ENCODE peak calls at places on chromosomes 16 and 17, in seven cellular contexts. One of them, this sample, is unnamed.

GRCh38 chr16:82523786-82524185 is 103.0 kb upstream of the CDH13 start:
- DNase-seq in HFF-Myc: no peak
- DNase-seq in heart right ventricle: no peak
- DNase-seq in A549: no peak
- DNase-seq in AG10803: no peak
- DNase-seq in astrocyte of the spinal cord: no peak
- DNase-seq in H9: no peak
- DNase-seq in this sample: no peak

GRCh38 chr17:44906987-44907681 is 7.9 kb upstream of the EFTUD2 start:
- DNase-seq in HFF-Myc: no peak
- DNase-seq in heart right ventricle: no peak
- DNase-seq in A549: no peak
- DNase-seq in AG10803: no peak
- DNase-seq in astrocyte of the spinal cord: no peak
- DNase-seq in H9: peak
- DNase-seq in this sample: no peak

GRCh38 chr17:19716108-19717030 is at the start of gene SLC47A2:
- DNase-seq in HFF-Myc: no peak
- DNase-seq in heart right ventricle: no peak
- DNase-seq in A549: no peak
- DNase-seq in AG10803: no peak
- DNase-seq in astrocyte of the spinal cord: no peak
- DNase-seq in H9: no peak
- DNase-seq in this sample: peak

GRCh38 chr17:70320642-70321345 is 151.5 kb downstream of the KCNJ2 start:
- DNase-seq in HFF-Myc: no peak
- DNase-seq in heart right ventricle: no peak
- DNase-seq in A549: no peak
- DNase-seq in AG10803: peak
- DNase-seq in astrocyte of the spinal cord: peak
- DNase-seq in H9: no peak
- DNase-seq in this sample: no peak

GRCh38 chr16:48057085-48057484 is 98.7 kb downstream of the ABCC12 start:
- DNase-seq in HFF-Myc: peak
- DNase-seq in heart right ventricle: no peak
- DNase-seq in A549: no peak
- DNase-seq in AG10803: no peak
- DNase-seq in astrocyte of the spinal cord: peak
- DNase-seq in H9: no peak
- DNase-seq in this sample: no peak

GRCh38 chr16:49876716-49877129 is 20.8 kb upstream of the ZNF423 start:
- DNase-seq in HFF-Myc: no peak
- DNase-seq in heart right ventricle: peak
- DNase-seq in A549: peak
- DNase-seq in AG10803: no peak
- DNase-seq in astrocyte of the spinal cord: peak
- DNase-seq in H9: peak
- DNase-seq in this sample: peak

GRCh38 chr16:67150833-67151396 is at the start of gene B3GNT9:
- DNase-seq in HFF-Myc: no peak
- DNase-seq in heart right ventricle: peak
- DNase-seq in A549: peak
- DNase-seq in AG10803: peak
- DNase-seq in astrocyte of the spinal cord: peak
- DNase-seq in H9: peak
- DNase-seq in this sample: no peak

GRCh38 chr17:36094232-36094631 is 4.3 kb upstream of the CCL3 start:
- DNase-seq in HFF-Myc: no peak
- DNase-seq in heart right ventricle: no peak
- DNase-seq in A549: no peak
- DNase-seq in AG10803: no peak
- DNase-seq in astrocyte of the spinal cord: no peak
- DNase-seq in H9: no peak
- DNase-seq in this sample: no peak

GRCh38 chr16:47940466-47940865 is 215.3 kb downstream of the ABCC12 start:
- DNase-seq in HFF-Myc: no peak
- DNase-seq in heart right ventricle: no peak
- DNase-seq in A549: no peak
- DNase-seq in AG10803: no peak
- DNase-seq in astrocyte of the spinal cord: no peak
- DNase-seq in H9: no peak
- DNase-seq in this sample: no peak

GRCh38 chr17:62059394-62059793 is 5.7 kb downstream of the MED13 start:
- DNase-seq in HFF-Myc: no peak
- DNase-seq in heart right ventricle: no peak
- DNase-seq in A549: no peak
- DNase-seq in AG10803: no peak
- DNase-seq in astrocyte of the spinal cord: no peak
- DNase-seq in H9: no peak
- DNase-seq in this sample: no peak

GRCh38 chr17:3038941-3039340 is 24.5 kb downstream of the OR1D5 start:
- DNase-seq in HFF-Myc: no peak
- DNase-seq in heart right ventricle: no peak
- DNase-seq in A549: no peak
- DNase-seq in AG10803: no peak
- DNase-seq in astrocyte of the spinal cord: no peak
- DNase-seq in H9: no peak
- DNase-seq in this sample: no peak

GRCh38 chr17:76051071-76051467 is 21.2 kb downstream of the SRP68 start:
- DNase-seq in HFF-Myc: no peak
- DNase-seq in heart right ventricle: no peak
- DNase-seq in A549: no peak
- DNase-seq in AG10803: no peak
- DNase-seq in astrocyte of the spinal cord: peak
- DNase-seq in H9: no peak
- DNase-seq in this sample: no peak

GRCh38 chr17:76053230-76054111 is 18.8 kb downstream of the SRP68 start:
- DNase-seq in HFF-Myc: no peak
- DNase-seq in heart right ventricle: no peak
- DNase-seq in A549: peak
- DNase-seq in AG10803: no peak
- DNase-seq in astrocyte of the spinal cord: peak
- DNase-seq in H9: no peak
- DNase-seq in this sample: no peak

GRCh38 chr17:76051571-76051970 is 20.7 kb downstream of the SRP68 start:
- DNase-seq in HFF-Myc: no peak
- DNase-seq in heart right ventricle: no peak
- DNase-seq in A549: no peak
- DNase-seq in AG10803: no peak
- DNase-seq in astrocyte of the spinal cord: no peak
- DNase-seq in H9: no peak
- DNase-seq in this sample: no peak

GRCh38 chr17:76054112-76054476 is 18.2 kb downstream of the SRP68 start:
- DNase-seq in HFF-Myc: no peak
- DNase-seq in heart right ventricle: no peak
- DNase-seq in A549: peak
- DNase-seq in AG10803: no peak
- DNase-seq in astrocyte of the spinal cord: peak
- DNase-seq in H9: no peak
- DNase-seq in this sample: no peak

DNA sequence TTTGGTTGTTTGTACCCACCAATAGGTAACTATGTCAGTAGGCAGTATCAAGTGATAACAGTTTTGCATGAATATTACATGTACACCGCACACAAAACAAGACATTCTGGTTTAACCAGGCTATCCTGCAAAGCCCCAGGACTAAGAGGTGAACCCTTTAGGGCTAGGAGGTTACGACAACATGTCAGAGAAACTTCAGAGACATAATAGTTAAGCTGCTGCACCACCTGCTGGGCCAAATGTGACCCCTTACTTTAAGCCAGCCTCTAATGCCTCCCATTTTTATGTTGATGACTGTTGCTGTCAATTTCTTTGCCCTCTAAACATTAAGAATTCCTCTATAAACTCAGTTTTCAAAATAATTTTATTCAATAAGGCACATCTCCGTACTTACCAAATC is 15.4 kb downstream of the SRP68 start:
- DNase-seq in HFF-Myc: no peak
- DNase-seq in heart right ventricle: no peak
- DNase-seq in A549: no peak
- DNase-seq in AG10803: no peak
- DNase-seq in astrocyte of the spinal cord: no peak
- DNase-seq in H9: no peak
- DNase-seq in this sample: no peak
- TF ChIP-seq CTCF in HFF-Myc: no peak
- TF ChIP-seq CTCF in heart right ventricle: no peak
- TF ChIP-seq CTCF in A549: no peak
- TF ChIP-seq CTCF in AG10803: no peak
- TF ChIP-seq CTCF in astrocyte of the spinal cord: no peak
- TF ChIP-seq CTCF in H9: no peak
- TF ChIP-seq CTCF in this sample: no peak

GRCh38 chr17:63082273-63082861 is 116.3 kb downstream of the TANC2 start:
- DNase-seq in HFF-Myc: peak
- DNase-seq in heart right ventricle: no peak
- DNase-seq in A549: no peak
- DNase-seq in AG10803: peak
- DNase-seq in astrocyte of the spinal cord: peak
- DNase-seq in H9: no peak
- DNase-seq in this sample: no peak
- TF ChIP-seq CTCF in HFF-Myc: peak
- TF ChIP-seq CTCF in heart right ventricle: peak
- TF ChIP-seq CTCF in A549: peak
- TF ChIP-seq CTCF in AG10803: peak
- TF ChIP-seq CTCF in astrocyte of the spinal cord: peak
- TF ChIP-seq CTCF in H9: peak
- TF ChIP-seq CTCF in this sample: no peak

GRCh38 chr16:15729152-15729551 is 79.1 kb downstream of the NDE1 start:
- DNase-seq in HFF-Myc: no peak
- DNase-seq in heart right ventricle: no peak
- DNase-seq in A549: no peak
- DNase-seq in AG10803: no peak
- DNase-seq in astrocyte of the spinal cord: no peak
- DNase-seq in H9: no peak
- DNase-seq in this sample: no peak

GRCh38 chr16:15721018-15721417 is 71.0 kb downstream of the NDE1 start:
- DNase-seq in HFF-Myc: no peak
- DNase-seq in heart right ventricle: no peak
- DNase-seq in A549: no peak
- DNase-seq in AG10803: no peak
- DNase-seq in astrocyte of the spinal cord: no peak
- DNase-seq in H9: no peak
- DNase-seq in this sample: no peak

GRCh38 chr16:15723808-15724207 is 73.8 kb downstream of the NDE1 start:
- DNase-seq in HFF-Myc: no peak
- DNase-seq in heart right ventricle: no peak
- DNase-seq in A549: no peak
- DNase-seq in AG10803: no peak
- DNase-seq in astrocyte of the spinal cord: no peak
- DNase-seq in H9: no peak
- DNase-seq in this sample: no peak

GRCh38 chr16:15726715-15727114 is 76.7 kb downstream of the NDE1 start:
- DNase-seq in HFF-Myc: no peak
- DNase-seq in heart right ventricle: no peak
- DNase-seq in A549: no peak
- DNase-seq in AG10803: no peak
- DNase-seq in astrocyte of the spinal cord: no peak
- DNase-seq in H9: no peak
- DNase-seq in this sample: no peak

DNA sequence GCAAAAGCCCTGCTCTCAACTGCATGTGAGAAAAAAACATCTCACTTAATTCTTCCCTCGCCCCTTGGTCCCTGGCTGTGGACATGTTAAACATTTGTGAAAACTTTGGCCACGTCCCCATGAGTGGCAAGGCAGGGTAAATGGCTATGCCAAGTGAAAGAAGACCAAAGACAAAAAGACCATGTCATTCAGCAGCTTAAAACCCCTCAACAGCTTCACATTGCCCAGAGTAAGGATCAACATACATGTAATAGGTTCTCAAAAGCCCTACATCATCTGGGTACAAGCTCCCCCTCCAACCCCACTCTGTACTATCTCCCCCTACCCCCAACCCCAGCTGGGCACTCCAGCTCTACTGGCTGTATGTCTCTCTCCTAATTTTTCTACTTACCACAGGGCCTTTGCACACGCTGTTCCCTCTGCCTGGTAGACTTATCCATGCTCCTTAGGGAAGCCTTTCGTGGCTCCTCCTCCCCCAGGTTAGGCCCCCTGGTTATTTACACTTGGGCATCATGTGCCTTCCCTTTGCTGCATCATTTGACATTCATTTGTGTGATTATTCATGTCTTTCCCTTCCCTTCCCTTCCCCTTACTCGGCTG is 75.7 kb downstream of the NDE1 start:
- DNase-seq in HFF-Myc: no peak
- DNase-seq in heart right ventricle: no peak
- DNase-seq in A549: no peak
- DNase-seq in AG10803: no peak
- DNase-seq in astrocyte of the spinal cord: no peak
- DNase-seq in H9: no peak
- DNase-seq in this sample: no peak
- TF ChIP-seq CTCF in HFF-Myc: no peak
- TF ChIP-seq CTCF in heart right ventricle: no peak
- TF ChIP-seq CTCF in A549: no peak
- TF ChIP-seq CTCF in AG10803: no peak
- TF ChIP-seq CTCF in astrocyte of the spinal cord: no peak
- TF ChIP-seq CTCF in H9: no peak
- TF ChIP-seq CTCF in this sample: no peak

GRCh38 chr17:1229891-1230571 is 40.2 kb upstream of the BHLHA9 start:
- DNase-seq in HFF-Myc: no peak
- DNase-seq in heart right ventricle: no peak
- DNase-seq in A549: no peak
- DNase-seq in AG10803: no peak
- DNase-seq in astrocyte of the spinal cord: no peak
- DNase-seq in H9: no peak
- DNase-seq in this sample: no peak

GRCh38 chr17:1229354-1229890 is 40.8 kb upstream of the BHLHA9 start:
- DNase-seq in HFF-Myc: no peak
- DNase-seq in heart right ventricle: peak
- DNase-seq in A549: peak
- DNase-seq in AG10803: no peak
- DNase-seq in astrocyte of the spinal cord: no peak
- DNase-seq in H9: peak
- DNase-seq in this sample: peak

GRCh38 chr17:1227365-1227764 is 42.9 kb upstream of the BHLHA9 start:
- DNase-seq in HFF-Myc: no peak
- DNase-seq in heart right ventricle: no peak
- DNase-seq in A549: no peak
- DNase-seq in AG10803: no peak
- DNase-seq in astrocyte of the spinal cord: no peak
- DNase-seq in H9: no peak
- DNase-seq in this sample: no peak

GRCh38 chr17:1227917-1228751 is 42.1 kb upstream of the BHLHA9 start:
- DNase-seq in HFF-Myc: no peak
- DNase-seq in heart right ventricle: peak
- DNase-seq in A549: no peak
- DNase-seq in AG10803: no peak
- DNase-seq in astrocyte of the spinal cord: no peak
- DNase-seq in H9: peak
- DNase-seq in this sample: no peak

DNA sequence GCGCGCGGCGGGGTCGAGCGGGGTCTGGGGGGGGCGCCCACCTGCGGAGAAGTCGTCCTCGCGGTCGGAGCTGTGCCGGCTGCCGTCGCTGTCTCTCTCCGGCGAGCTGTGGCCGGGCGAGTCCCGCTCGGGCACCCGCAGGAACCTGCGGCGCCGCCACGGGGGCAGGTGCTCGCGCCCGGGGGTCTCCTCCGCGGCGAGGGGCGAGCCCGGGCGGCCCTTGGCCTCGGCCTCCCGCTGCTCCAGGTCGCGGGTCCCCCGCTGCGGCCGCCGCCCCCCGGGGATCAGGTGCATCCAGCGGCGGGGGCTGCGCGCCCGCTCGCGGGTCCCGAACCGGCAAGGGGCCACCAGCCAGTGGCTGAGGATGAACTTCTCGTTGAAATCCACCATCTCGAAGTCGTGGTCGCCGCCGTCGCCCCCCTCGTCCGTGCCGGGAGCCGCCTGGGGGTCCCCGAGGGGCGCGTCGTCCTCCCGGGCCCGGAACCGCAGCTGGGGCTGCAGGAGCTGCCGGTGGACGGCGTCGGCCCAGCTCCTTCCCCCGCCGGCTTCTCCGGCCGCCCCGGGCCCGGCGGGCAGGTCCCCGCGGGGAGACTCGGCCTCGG is 41.4 kb upstream of the BHLHA9 start:
- DNase-seq in HFF-Myc: no peak
- DNase-seq in heart right ventricle: peak
- DNase-seq in A549: no peak
- DNase-seq in AG10803: no peak
- DNase-seq in astrocyte of the spinal cord: no peak
- DNase-seq in H9: no peak
- DNase-seq in this sample: no peak
- TF ChIP-seq CTCF in HFF-Myc: no peak
- TF ChIP-seq CTCF in heart right ventricle: no peak
- TF ChIP-seq CTCF in A549: no peak
- TF ChIP-seq CTCF in AG10803: no peak
- TF ChIP-seq CTCF in astrocyte of the spinal cord: no peak
- TF ChIP-seq CTCF in H9: no peak
- TF ChIP-seq CTCF in this sample: no peak

This sample was measured in gastrocnemius medialis.